ENCODE peak calls at places on chromosomes 11 and 22, in six cellular contexts. One of them, this sample, is unnamed. For H3K9me3, the result is how much of the 10 kb centered on the place peaks cover.

GRCh38 chr11:77411238-77411637 is 62.7 kb downstream of the PAK1 start:
- DNase-seq in pancreas: no peak
- DNase-seq in esophagus squamous epithelium: no peak
- DNase-seq in MM.1S: peak
- DNase-seq in fibroblast of lung: peak
- DNase-seq in esophagus muscularis mucosa: no peak
- DNase-seq in this sample: no peak

GRCh38 chr22:44030051-44030701 is 6.1 kb downstream of the PARVB start:
- DNase-seq in pancreas: no peak
- DNase-seq in esophagus squamous epithelium: no peak
- DNase-seq in MM.1S: no peak
- DNase-seq in fibroblast of lung: no peak
- DNase-seq in esophagus muscularis mucosa: no peak
- DNase-seq in this sample: no peak

GRCh38 chr11:85718126-85718943 is 32.3 kb upstream of the CCDC89 start:
- DNase-seq in pancreas: no peak
- DNase-seq in esophagus squamous epithelium: no peak
- DNase-seq in MM.1S: no peak
- DNase-seq in fibroblast of lung: peak
- DNase-seq in esophagus muscularis mucosa: no peak
- DNase-seq in this sample: no peak

GRCh38 chr11:17314232-17314547 is 37.4 kb upstream of the NCR3LG1 start:
- DNase-seq in pancreas: no peak
- DNase-seq in esophagus squamous epithelium: no peak
- DNase-seq in MM.1S: no peak
- DNase-seq in fibroblast of lung: peak
- DNase-seq in esophagus muscularis mucosa: no peak
- DNase-seq in this sample: no peak

GRCh38 chr11:106021181-106021966 is 666 bp downstream of the MSANTD4 start:
- DNase-seq in pancreas: no peak
- DNase-seq in esophagus squamous epithelium: no peak
- DNase-seq in MM.1S: no peak
- DNase-seq in fibroblast of lung: peak
- DNase-seq in esophagus muscularis mucosa: no peak
- DNase-seq in this sample: no peak

GRCh38 chr11:85886089-85887056 is 31.2 kb downstream of the CCDC83 start:
- DNase-seq in pancreas: no peak
- DNase-seq in esophagus squamous epithelium: no peak
- DNase-seq in MM.1S: no peak
- DNase-seq in fibroblast of lung: peak
- DNase-seq in esophagus muscularis mucosa: no peak
- DNase-seq in this sample: no peak

GRCh38 chr11:95832763-95833162 is 42.5 kb downstream of the CEP57 start:
- DNase-seq in pancreas: no peak
- DNase-seq in esophagus squamous epithelium: no peak
- DNase-seq in MM.1S: no peak
- DNase-seq in fibroblast of lung: peak
- DNase-seq in esophagus muscularis mucosa: no peak
- DNase-seq in this sample: no peak

GRCh38 chr11:74470526-74470925 is 3.2 kb upstream of the KCNE3 start:
- DNase-seq in pancreas: no peak
- DNase-seq in esophagus squamous epithelium: no peak
- DNase-seq in MM.1S: no peak
- DNase-seq in fibroblast of lung: no peak
- DNase-seq in esophagus muscularis mucosa: no peak
- DNase-seq in this sample: peak

GRCh38 chr11:130278745-130279144 is 36.0 kb downstream of the ZBTB44 start:
- DNase-seq in pancreas: no peak
- DNase-seq in esophagus squamous epithelium: no peak
- DNase-seq in MM.1S: no peak
- DNase-seq in fibroblast of lung: peak
- DNase-seq in esophagus muscularis mucosa: no peak
- DNase-seq in this sample: no peak

GRCh38 chr22:24444729-24445466 is 17.5 kb downstream of the ADORA2A start:
- DNase-seq in pancreas: no peak
- DNase-seq in esophagus squamous epithelium: no peak
- DNase-seq in MM.1S: no peak
- DNase-seq in fibroblast of lung: no peak
- DNase-seq in esophagus muscularis mucosa: no peak
- DNase-seq in this sample: no peak

GRCh38 chr11:122910775-122911174 is 28.2 kb downstream of the JHY start:
- DNase-seq in pancreas: no peak
- DNase-seq in esophagus squamous epithelium: no peak
- DNase-seq in MM.1S: no peak
- DNase-seq in fibroblast of lung: peak
- DNase-seq in esophagus muscularis mucosa: no peak
- DNase-seq in this sample: no peak

GRCh38 chr11:123484448-123484847 is 54.4 kb downstream of the GRAMD1B start:
- DNase-seq in pancreas: no peak
- DNase-seq in esophagus squamous epithelium: no peak
- DNase-seq in MM.1S: no peak
- DNase-seq in fibroblast of lung: no peak
- DNase-seq in esophagus muscularis mucosa: no peak
- DNase-seq in this sample: no peak

GRCh38 chr22:28116261-28116673 is 197.2 kb upstream of the PITPNB start:
- DNase-seq in pancreas: peak
- DNase-seq in esophagus squamous epithelium: no peak
- DNase-seq in MM.1S: no peak
- DNase-seq in fibroblast of lung: peak
- DNase-seq in esophagus muscularis mucosa: peak
- DNase-seq in this sample: no peak

DNA sequence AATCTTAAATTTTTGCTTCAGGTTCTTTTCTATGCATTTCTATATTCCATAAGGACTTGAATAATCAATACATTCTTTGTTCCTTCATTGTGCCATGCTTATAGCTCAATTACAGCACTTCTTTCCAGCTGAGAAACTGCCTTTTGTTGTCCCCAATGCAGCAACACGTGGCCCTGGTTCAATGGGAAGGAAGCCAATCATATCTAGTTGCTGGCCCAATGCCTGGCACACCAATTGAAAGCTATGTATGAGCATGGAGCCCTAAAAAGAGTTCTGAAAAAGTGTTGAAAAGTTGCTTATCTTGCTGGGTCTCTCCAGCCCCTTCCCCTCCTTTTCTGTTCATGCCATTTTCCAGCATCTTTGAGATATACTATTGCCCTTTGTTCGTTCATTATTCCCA is 448.0 kb upstream of the FAT3 start:
- DNase-seq in pancreas: peak
- DNase-seq in esophagus squamous epithelium: no peak
- DNase-seq in MM.1S: no peak
- DNase-seq in fibroblast of lung: no peak
- DNase-seq in esophagus muscularis mucosa: no peak
- DNase-seq in this sample: no peak
- H3K9me3 ChIP-seq in pancreas: under half
- H3K9me3 ChIP-seq in esophagus squamous epithelium: under half
- H3K9me3 ChIP-seq in MM.1S: under half
- H3K9me3 ChIP-seq in fibroblast of lung: under half
- H3K9me3 ChIP-seq in esophagus muscularis mucosa: under half
- H3K9me3 ChIP-seq in this sample: under half

GRCh38 chr11:2347449-2347848 is 29.7 kb upstream of the CD81 start:
- DNase-seq in pancreas: no peak
- DNase-seq in esophagus squamous epithelium: no peak
- DNase-seq in MM.1S: no peak
- DNase-seq in fibroblast of lung: no peak
- DNase-seq in esophagus muscularis mucosa: no peak
- DNase-seq in this sample: no peak

GRCh38 chr11:2355000-2355644 is 22.0 kb upstream of the CD81 start:
- DNase-seq in pancreas: no peak
- DNase-seq in esophagus squamous epithelium: no peak
- DNase-seq in MM.1S: no peak
- DNase-seq in fibroblast of lung: peak
- DNase-seq in esophagus muscularis mucosa: no peak
- DNase-seq in this sample: no peak

GRCh38 chr11:2346586-2347335 is 30.3 kb upstream of the CD81 start:
- DNase-seq in pancreas: no peak
- DNase-seq in esophagus squamous epithelium: no peak
- DNase-seq in MM.1S: no peak
- DNase-seq in fibroblast of lung: no peak
- DNase-seq in esophagus muscularis mucosa: no peak
- DNase-seq in this sample: no peak

GRCh38 chr11:2348986-2349385 is 28.1 kb upstream of the CD81 start:
- DNase-seq in pancreas: no peak
- DNase-seq in esophagus squamous epithelium: no peak
- DNase-seq in MM.1S: no peak
- DNase-seq in fibroblast of lung: peak
- DNase-seq in esophagus muscularis mucosa: no peak
- DNase-seq in this sample: no peak

GRCh38 chr11:2351701-2352100 is 25.4 kb upstream of the CD81 start:
- DNase-seq in pancreas: no peak
- DNase-seq in esophagus squamous epithelium: no peak
- DNase-seq in MM.1S: no peak
- DNase-seq in fibroblast of lung: no peak
- DNase-seq in esophagus muscularis mucosa: no peak
- DNase-seq in this sample: no peak
- H3K9me3 ChIP-seq in pancreas: under half
- H3K9me3 ChIP-seq in esophagus squamous epithelium: under half
- H3K9me3 ChIP-seq in MM.1S: under half
- H3K9me3 ChIP-seq in fibroblast of lung: under half
- H3K9me3 ChIP-seq in esophagus muscularis mucosa: under half
- H3K9me3 ChIP-seq in this sample: under half

GRCh38 chr22:47236718-47237117 is 474.3 kb downstream of the TBC1D22A start:
- DNase-seq in pancreas: no peak
- DNase-seq in esophagus squamous epithelium: no peak
- DNase-seq in MM.1S: no peak
- DNase-seq in fibroblast of lung: no peak
- DNase-seq in esophagus muscularis mucosa: no peak
- DNase-seq in this sample: no peak
- H3K9me3 ChIP-seq in pancreas: under half
- H3K9me3 ChIP-seq in esophagus squamous epithelium: under half
- H3K9me3 ChIP-seq in MM.1S: under half
- H3K9me3 ChIP-seq in fibroblast of lung: under half
- H3K9me3 ChIP-seq in esophagus muscularis mucosa: under half
- H3K9me3 ChIP-seq in this sample: under half

DNA sequence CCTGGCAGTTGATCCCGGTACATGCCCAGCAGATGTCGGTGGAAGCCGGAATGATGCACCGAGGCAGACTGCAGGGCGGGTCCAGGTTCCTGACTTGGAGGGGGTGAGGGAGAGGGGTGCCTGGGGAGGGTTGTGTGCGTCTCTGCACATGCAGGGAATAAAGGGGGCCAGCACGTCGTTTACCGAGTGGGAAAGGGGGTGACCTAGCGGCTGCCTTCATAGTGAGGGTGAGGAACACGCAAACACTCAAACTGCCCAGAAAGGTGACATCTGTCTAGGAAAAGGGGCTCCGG is 801.7 kb downstream of the TBC1D22A start:
- DNase-seq in pancreas: no peak
- DNase-seq in esophagus squamous epithelium: no peak
- DNase-seq in MM.1S: no peak
- DNase-seq in fibroblast of lung: no peak
- DNase-seq in esophagus muscularis mucosa: peak
- DNase-seq in this sample: no peak
- H3K9me3 ChIP-seq in pancreas: under half
- H3K9me3 ChIP-seq in esophagus squamous epithelium: under half
- H3K9me3 ChIP-seq in MM.1S: under half
- H3K9me3 ChIP-seq in fibroblast of lung: under half
- H3K9me3 ChIP-seq in esophagus muscularis mucosa: under half
- H3K9me3 ChIP-seq in this sample: under half